ENCODE peak calls at places on chromosomes 6 and 20, in seven cellular contexts. One of them, this sample, is unnamed.

GRCh38 chr6:44386929-44387345 is 569 bp upstream of the CDC5L start:
- DNase-seq in tibial artery: no peak
- DNase-seq in ovary: peak; percentile 26
- DNase-seq in mammary epithelial cell: peak; percentile 69
- DNase-seq in dorsolateral prefrontal cortex: no peak
- DNase-seq in right lobe of liver: no peak
- DNase-seq in H1: no peak
- DNase-seq in this sample: no peak

GRCh38 chr6:121897337-121897760 is 461.9 kb downstream of the GJA1 start:
- DNase-seq in dorsolateral prefrontal cortex: no peak
- DNase-seq in H1: no peak
- DNase-seq in mammary epithelial cell: peak; percentile 79
- DNase-seq in ovary: no peak
- DNase-seq in tibial artery: no peak
- DNase-seq in right lobe of liver: no peak
- DNase-seq in this sample: no peak

GRCh38 chr6:11434565-11435326 is 102.8 kb upstream of the TMEM170B start:
- DNase-seq in tibial artery: no peak
- DNase-seq in mammary epithelial cell: no peak
- DNase-seq in right lobe of liver: no peak
- DNase-seq in dorsolateral prefrontal cortex: no peak
- DNase-seq in ovary: no peak
- DNase-seq in H1: no peak
- DNase-seq in this sample: peak; percentile 71

GRCh38 chr6:53294611-53295010 is 54.1 kb downstream of the ELOVL5 start:
- DNase-seq in right lobe of liver: no peak
- DNase-seq in dorsolateral prefrontal cortex: no peak
- DNase-seq in ovary: no peak
- DNase-seq in tibial artery: no peak
- DNase-seq in mammary epithelial cell: no peak
- DNase-seq in H1: no peak
- DNase-seq in this sample: no peak

GRCh38 chr6:12295558-12296254 is 5.5 kb downstream of the EDN1 start:
- DNase-seq in right lobe of liver: no peak
- DNase-seq in mammary epithelial cell: no peak
- DNase-seq in ovary: no peak
- DNase-seq in H1: no peak
- DNase-seq in dorsolateral prefrontal cortex: no peak
- DNase-seq in tibial artery: no peak
- DNase-seq in this sample: no peak

GRCh38 chr20:3209023-3209945 is at the start of gene ITPA:
- DNase-seq in right lobe of liver: peak; percentile 70
- DNase-seq in ovary: peak; percentile 57
- DNase-seq in mammary epithelial cell: peak; percentile 45
- DNase-seq in tibial artery: no peak
- DNase-seq in H1: peak; percentile 77
- DNase-seq in dorsolateral prefrontal cortex: peak; percentile 55
- DNase-seq in this sample: peak; percentile 59

GRCh38 chr6:36836091-36836770 is 3.0 kb downstream of the CPNE5 start:
- DNase-seq in dorsolateral prefrontal cortex: no peak
- DNase-seq in right lobe of liver: no peak
- DNase-seq in H1: no peak
- DNase-seq in ovary: no peak
- DNase-seq in tibial artery: no peak
- DNase-seq in mammary epithelial cell: no peak
- DNase-seq in this sample: no peak

GRCh38 chr6:112717401-112717800 is 370.3 kb downstream of the RFPL4B start:
- DNase-seq in H1: no peak
- DNase-seq in tibial artery: no peak
- DNase-seq in dorsolateral prefrontal cortex: no peak
- DNase-seq in mammary epithelial cell: no peak
- DNase-seq in ovary: no peak
- DNase-seq in right lobe of liver: no peak
- DNase-seq in this sample: no peak

GRCh38 chr6:167044696-167045095 is 45.5 kb downstream of the CEP43 start:
- DNase-seq in right lobe of liver: no peak
- DNase-seq in ovary: no peak
- DNase-seq in dorsolateral prefrontal cortex: no peak
- DNase-seq in H1: no peak
- DNase-seq in mammary epithelial cell: no peak
- DNase-seq in tibial artery: no peak
- DNase-seq in this sample: no peak

GRCh38 chr6:111683749-111684267 is 78.1 kb upstream of the TRAF3IP2 start:
- DNase-seq in right lobe of liver: no peak
- DNase-seq in mammary epithelial cell: no peak
- DNase-seq in tibial artery: no peak
- DNase-seq in ovary: no peak
- DNase-seq in H1: no peak
- DNase-seq in dorsolateral prefrontal cortex: no peak
- DNase-seq in this sample: no peak

GRCh38 chr6:157125531-157125930 is 197.8 kb downstream of the TMEM242 start:
- DNase-seq in mammary epithelial cell: no peak
- DNase-seq in right lobe of liver: no peak
- DNase-seq in tibial artery: no peak
- DNase-seq in H1: no peak
- DNase-seq in ovary: no peak
- DNase-seq in dorsolateral prefrontal cortex: no peak
- DNase-seq in this sample: no peak

GRCh38 chr6:1313364-1313754 is 1.5 kb downstream of the FOXQ1 start:
- DNase-seq in tibial artery: no peak
- DNase-seq in ovary: no peak
- DNase-seq in right lobe of liver: no peak
- DNase-seq in H1: no peak
- DNase-seq in dorsolateral prefrontal cortex: no peak
- DNase-seq in mammary epithelial cell: no peak
- DNase-seq in this sample: no peak

GRCh38 chr20:20955837-20956236 is 150.3 kb downstream of the LINC00237 start:
- DNase-seq in right lobe of liver: no peak
- DNase-seq in dorsolateral prefrontal cortex: no peak
- DNase-seq in tibial artery: no peak
- DNase-seq in mammary epithelial cell: no peak
- DNase-seq in H1: no peak
- DNase-seq in ovary: no peak
- DNase-seq in this sample: no peak

GRCh38 chr6:37480951-37481597 is 18.6 kb downstream of the CCDC167 start:
- DNase-seq in tibial artery: peak; percentile 17
- DNase-seq in mammary epithelial cell: no peak
- DNase-seq in H1: peak; percentile 49
- DNase-seq in right lobe of liver: no peak
- DNase-seq in ovary: no peak
- DNase-seq in dorsolateral prefrontal cortex: no peak
- DNase-seq in this sample: no peak

GRCh38 chr6:160069050-160069454 is 52.6 kb upstream of the SLC22A1 start:
- DNase-seq in tibial artery: no peak
- DNase-seq in right lobe of liver: no peak
- DNase-seq in H1: no peak
- DNase-seq in mammary epithelial cell: no peak
- DNase-seq in dorsolateral prefrontal cortex: no peak
- DNase-seq in ovary: no peak
- DNase-seq in this sample: no peak

GRCh38 chr6:112636650-112637260 is 289.6 kb downstream of the RFPL4B start:
- DNase-seq in ovary: no peak
- DNase-seq in tibial artery: no peak
- DNase-seq in mammary epithelial cell: no peak
- DNase-seq in right lobe of liver: no peak
- DNase-seq in H1: no peak
- DNase-seq in dorsolateral prefrontal cortex: no peak
- DNase-seq in this sample: no peak

GRCh38 chr6:144007779-144008500 is at the start of gene PLAGL1:
- DNase-seq in tibial artery: peak; percentile 89
- DNase-seq in mammary epithelial cell: peak; percentile 57
- DNase-seq in H1: peak; percentile 60
- DNase-seq in right lobe of liver: peak; percentile 63
- DNase-seq in dorsolateral prefrontal cortex: no peak
- DNase-seq in ovary: peak; percentile 65
- DNase-seq in this sample: peak; percentile 75

GRCh38 chr6:158131926-158132325 is 36.1 kb downstream of the SERAC1 start:
- DNase-seq in mammary epithelial cell: peak; percentile 21
- DNase-seq in tibial artery: no peak
- DNase-seq in right lobe of liver: no peak
- DNase-seq in H1: no peak
- DNase-seq in ovary: no peak
- DNase-seq in dorsolateral prefrontal cortex: no peak
- DNase-seq in this sample: no peak

GRCh38 chr6:109790131-109790530 is 99.0 kb downstream of the FIG4 start:
- DNase-seq in dorsolateral prefrontal cortex: no peak
- DNase-seq in tibial artery: no peak
- DNase-seq in mammary epithelial cell: no peak
- DNase-seq in ovary: no peak
- DNase-seq in H1: no peak
- DNase-seq in right lobe of liver: no peak
- DNase-seq in this sample: no peak

GRCh38 chr6:110681543-110682459 is 133.5 kb downstream of the CDK19 start:
- DNase-seq in dorsolateral prefrontal cortex: no peak
- DNase-seq in right lobe of liver: no peak
- DNase-seq in ovary: no peak
- DNase-seq in H1: no peak
- DNase-seq in mammary epithelial cell: peak; percentile 6
- DNase-seq in tibial artery: no peak
- DNase-seq in this sample: no peak

GRCh38 chr6:90544741-90545140 is 42.1 kb downstream of the MAP3K7 start:
- DNase-seq in ovary: no peak
- DNase-seq in H1: no peak
- DNase-seq in mammary epithelial cell: no peak
- DNase-seq in dorsolateral prefrontal cortex: no peak
- DNase-seq in right lobe of liver: no peak
- DNase-seq in tibial artery: no peak
- DNase-seq in this sample: no peak

GRCh38 chr20:33636776-33637175 is 25.4 kb upstream of the C20orf144 start:
- DNase-seq in mammary epithelial cell: no peak
- DNase-seq in ovary: no peak
- DNase-seq in dorsolateral prefrontal cortex: no peak
- DNase-seq in right lobe of liver: no peak
- DNase-seq in H1: no peak
- DNase-seq in tibial artery: no peak
- DNase-seq in this sample: no peak

GRCh38 chr6:139135578-139136545 is 982 bp downstream of the HECA start:
- DNase-seq in tibial artery: peak; percentile 79
- DNase-seq in dorsolateral prefrontal cortex: peak; percentile 16
- DNase-seq in ovary: peak; percentile 73
- DNase-seq in right lobe of liver: peak; percentile 87
- DNase-seq in mammary epithelial cell: peak; percentile 39
- DNase-seq in H1: peak; percentile 54
- DNase-seq in this sample: peak; percentile 87

GRCh38 chr6:25613415-25613814 is 38.6 kb upstream of the SCGN start:
- DNase-seq in ovary: no peak
- DNase-seq in tibial artery: no peak
- DNase-seq in mammary epithelial cell: no peak
- DNase-seq in H1: no peak
- DNase-seq in right lobe of liver: no peak
- DNase-seq in dorsolateral prefrontal cortex: no peak
- DNase-seq in this sample: no peak
- TF ChIP-seq CTCF in ovary: no peak
- TF ChIP-seq CTCF in tibial artery: no peak
- TF ChIP-seq CTCF in mammary epithelial cell: no peak
- TF ChIP-seq CTCF in H1: no peak
- TF ChIP-seq CTCF in right lobe of liver: no peak
- TF ChIP-seq CTCF in dorsolateral prefrontal cortex: no peak
- TF ChIP-seq CTCF in this sample: no peak

GRCh38 chr6:168319279-168320051 is at the start of gene DACT2:
- DNase-seq in H1: no peak
- DNase-seq in mammary epithelial cell: no peak
- DNase-seq in ovary: no peak
- DNase-seq in right lobe of liver: no peak
- DNase-seq in tibial artery: no peak
- DNase-seq in dorsolateral prefrontal cortex: no peak
- DNase-seq in this sample: no peak
- H3K27ac ChIP-seq in H1: no peak within 1 kb of the TSS
- H3K27ac ChIP-seq in mammary epithelial cell: no peak within 1 kb of the TSS
- H3K27ac ChIP-seq in ovary: no peak within 1 kb of the TSS
- H3K27ac ChIP-seq in right lobe of liver: no peak within 1 kb of the TSS
- H3K27ac ChIP-seq in tibial artery: no peak within 1 kb of the TSS
- H3K27ac ChIP-seq in dorsolateral prefrontal cortex: no peak within 1 kb of the TSS
- H3K27ac ChIP-seq in this sample: no peak within 1 kb of the TSS

DNA sequence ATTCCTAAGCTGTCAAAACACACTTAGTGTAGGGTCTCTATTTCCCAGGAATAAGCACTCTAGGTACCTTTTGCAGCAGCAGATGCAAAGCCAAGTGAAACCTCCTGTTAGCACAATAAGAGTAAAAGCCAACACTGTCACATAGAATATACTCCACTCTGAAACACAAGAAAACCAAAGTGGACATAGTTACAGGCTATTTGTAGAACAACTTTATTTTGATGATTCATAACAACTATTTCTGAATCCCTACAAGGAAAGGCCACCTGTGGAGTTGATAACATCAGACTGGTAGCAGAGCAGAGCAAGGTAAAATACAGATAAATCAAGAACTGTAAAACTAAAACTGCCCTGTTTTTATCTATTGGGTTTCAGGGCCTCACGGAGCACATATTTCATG is 59.7 kb downstream of the ALDH5A1 start:
- DNase-seq in ovary: no peak
- DNase-seq in tibial artery: no peak
- DNase-seq in H1: no peak
- DNase-seq in mammary epithelial cell: no peak
- DNase-seq in dorsolateral prefrontal cortex: no peak
- DNase-seq in right lobe of liver: no peak
- DNase-seq in this sample: no peak
- H3K4me3 ChIP-seq in ovary: no peak overlapping the region
- H3K4me3 ChIP-seq in tibial artery: no peak overlapping the region
- H3K4me3 ChIP-seq in H1: no peak overlapping the region
- H3K4me3 ChIP-seq in mammary epithelial cell: no peak overlapping the region
- H3K4me3 ChIP-seq in dorsolateral prefrontal cortex: no peak overlapping the region
- H3K4me3 ChIP-seq in right lobe of liver: no peak overlapping the region
- H3K4me3 ChIP-seq in this sample: no peak overlapping the region

GRCh38 chr6:42963855-42964605 is 3.5 kb downstream of the GNMT start:
- DNase-seq in H1: peak; percentile 82
- DNase-seq in tibial artery: no peak
- DNase-seq in ovary: no peak
- DNase-seq in dorsolateral prefrontal cortex: peak; percentile 50
- DNase-seq in mammary epithelial cell: peak; percentile 37
- DNase-seq in right lobe of liver: no peak
- DNase-seq in this sample: no peak
- TF ChIP-seq CTCF in H1: no peak
- TF ChIP-seq CTCF in tibial artery: no peak
- TF ChIP-seq CTCF in ovary: no peak
- TF ChIP-seq CTCF in dorsolateral prefrontal cortex: peak; percentile 10
- TF ChIP-seq CTCF in mammary epithelial cell: peak; percentile 21
- TF ChIP-seq CTCF in right lobe of liver: no peak
- TF ChIP-seq CTCF in this sample: no peak

DNA sequence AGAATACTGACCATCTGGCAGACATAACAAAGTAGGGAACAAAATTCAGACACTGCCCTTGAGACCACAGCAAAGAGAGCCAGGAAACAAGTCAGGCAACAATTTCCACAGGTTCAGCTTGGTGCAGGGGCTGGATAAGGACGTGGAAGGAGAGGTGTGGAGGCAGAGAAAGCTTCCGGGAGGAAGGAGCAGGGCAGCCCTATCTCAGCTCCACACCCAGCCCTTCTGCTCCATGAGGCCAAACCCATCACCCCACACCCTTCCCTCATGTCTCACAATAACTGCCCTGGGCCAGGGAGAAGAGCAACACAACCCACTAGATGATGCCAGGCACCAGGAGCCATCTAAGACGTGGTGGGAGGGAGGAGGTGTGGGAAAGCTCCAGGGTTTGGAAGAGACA is 5.8 kb downstream of the SNHG17 start:
- DNase-seq in tibial artery: no peak
- DNase-seq in mammary epithelial cell: no peak
- DNase-seq in right lobe of liver: no peak
- DNase-seq in H1: no peak
- DNase-seq in ovary: no peak
- DNase-seq in dorsolateral prefrontal cortex: no peak
- DNase-seq in this sample: no peak
- H3K27ac ChIP-seq in tibial artery: no peak overlapping the region
- H3K27ac ChIP-seq in mammary epithelial cell: no peak overlapping the region
- H3K27ac ChIP-seq in right lobe of liver: no peak overlapping the region
- H3K27ac ChIP-seq in H1: no peak overlapping the region
- H3K27ac ChIP-seq in ovary: no peak overlapping the region
- H3K27ac ChIP-seq in dorsolateral prefrontal cortex: no peak overlapping the region
- H3K27ac ChIP-seq in this sample: no peak overlapping the region

This sample was measured in lower lobe of right lung.